ENCODE peak calls at places on chromosomes 11 and 22, in four cellular contexts. H is endothelial cell of umbilical vein, S is MM.1S, D is GM23338. I is an unnamed sample. For H3K4me1, the result is how much of the 10 kb centered on the place peaks cover.

GRCh38 chr11:129434641-129435498 is 59.2 kb downstream of the BARX2 start:
- DNase-seq in S (no peak), D (no peak), H (no peak), I (no peak)

GRCh38 chr22:38968801-38969200 is 11.4 kb downstream of the APOBEC3A start:
- DNase-seq in S (no peak), H (no peak), D (no peak), I (no peak)

GRCh38 chr22:19488884-19489843 is 9.4 kb downstream of the CDC45 start:
- DNase-seq in H (peak), D (no peak), S (no peak), I (no peak)

GRCh38 chr11:9203715-9204311 is 61.3 kb downstream of the DENND5A start:
- DNase-seq in D (peak), H (peak), S (no peak), I (peak)

GRCh38 chr11:78224506-78224905 is 35.8 kb downstream of the USP35 start:
- DNase-seq in S (no peak), D (no peak), H (no peak), I (no peak)

GRCh38 chr22:28904211-28904808 is 20.9 kb downstream of the ZNRF3 start:
- DNase-seq in H (peak), D (no peak), S (no peak), I (no peak)

GRCh38 chr11:67354314-67355022 is 1.1 kb upstream of the POLD4 start:
- DNase-seq in D (no peak), H (peak), S (no peak), I (no peak)

GRCh38 chr22:43642807-43643206 is 169.3 kb downstream of the EFCAB6 start:
- DNase-seq in D (no peak), H (no peak), S (no peak), I (no peak)

GRCh38 chr11:48052183-48053040 is 72.1 kb downstream of the PTPRJ start:
- DNase-seq in D (peak), H (peak), S (no peak), I (no peak)

GRCh38 chr11:65077466-65077865 is 6.4 kb downstream of the CDCA5 start:
- DNase-seq in D (no peak), H (no peak), S (no peak), I (peak)

GRCh38 chr11:1072116-1072820 is 2.4 kb upstream of the MUC2 start:
- DNase-seq in D (no peak), S (no peak), H (peak), I (no peak)

GRCh38 chr22:26952654-26953379 is 295.4 kb downstream of the MIAT start:
- DNase-seq in H (no peak), D (peak), S (no peak), I (no peak)

GRCh38 chr11:12110714-12111481 is 508 bp downstream of the MICAL2 start:
- DNase-seq in S (no peak), D (peak), H (no peak), I (no peak)

GRCh38 chr11:31060880-31061279 is 308.7 kb downstream of the DCDC1 start:
- DNase-seq in D (no peak), S (no peak), H (no peak), I (no peak)

GRCh38 chr22:27129266-27129665 is 471.9 kb downstream of the MIAT start:
- DNase-seq in H (peak), D (no peak), S (no peak), I (no peak)

GRCh38 chr22:17109113-17109865 is 11.9 kb downstream of the TMEM121B start:
- DNase-seq in D (no peak), S (no peak), H (no peak), I (no peak)

GRCh38 chr11:122633219-122633829 is 22.2 kb upstream of the UBASH3B start:
- DNase-seq in D (peak), H (peak), S (peak), I (peak)

GRCh38 chr11:32426819-32427615 is 8.3 kb downstream of the WT1 start:
- DNase-seq in H (no peak), S (no peak), D (peak), I (no peak)

GRCh38 chr22:43129426-43130425 is 13.5 kb downstream of the MCAT start:
- DNase-seq in D (no peak), H (no peak), S (no peak), I (no peak)

GRCh38 chr11:125768256-125769046 is 10.2 kb downstream of the PATE2 start:
- DNase-seq in D (no peak), S (no peak), H (no peak), I (no peak)

GRCh38 chr11:112724194-112724790 is 236.9 kb upstream of the NCAM1 start:
- DNase-seq in H (no peak), S (no peak), D (no peak), I (no peak)

GRCh38 chr11:99098258-99098657 is 77.5 kb downstream of the CNTN5 start:
- DNase-seq in S (peak), H (no peak), D (no peak), I (no peak)

GRCh38 chr11:128261011-128261421 is 326.3 kb downstream of the ETS1 start:
- DNase-seq in S (no peak), H (no peak), D (no peak), I (no peak)

GRCh38 chr11:199004-199581 is 6.2 kb downstream of the SCGB1C1 start:
- DNase-seq in H (no peak), D (no peak), S (no peak), I (no peak)

GRCh38 chr11:131254254-131254653 is 116.2 kb upstream of the NTM start:
- DNase-seq in D (peak), S (no peak), H (no peak), I (no peak)

GRCh38 chr11:2584812-2585565 is 114.8 kb downstream of the KCNQ1OT1 start:
- DNase-seq in S (no peak), H (no peak), D (no peak), I (peak)

GRCh38 chr11:69636512-69636866 is 4.5 kb upstream of the CCND1 start:
- DNase-seq in H (peak), S (peak), D (peak), I (no peak)

DNA sequence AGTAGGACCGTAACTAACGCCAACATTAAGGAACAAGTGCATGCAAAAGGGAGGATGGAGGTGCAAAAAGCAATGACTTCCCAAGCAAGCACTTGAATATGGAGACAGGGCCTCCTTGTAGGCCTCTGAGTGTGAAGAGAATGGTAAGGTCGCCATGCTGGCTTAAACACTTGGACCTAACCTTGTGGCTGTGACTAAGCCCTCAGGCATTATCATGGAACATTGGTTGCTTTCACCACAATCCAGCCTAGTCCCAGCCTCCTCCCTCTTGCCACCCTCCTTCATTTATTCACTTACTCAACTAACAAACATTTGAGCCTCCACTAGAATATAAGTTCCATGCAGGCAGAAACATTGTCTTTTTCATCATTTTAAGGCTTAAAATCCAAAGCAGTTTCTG is 11.9 kb upstream of the SYTL2 start:
- DNase-seq in S (no peak), H (no peak), D (no peak), I (no peak)
- H3K27ac ChIP-seq in S (no peak), H (no peak), D (no peak), I (no peak)

GRCh38 chr22:35841907-35842518 is 124.3 kb downstream of the APOL5 start:
- DNase-seq in S (no peak), H (no peak), D (no peak), I (no peak)
- H3K4me1 ChIP-seq in S (under half), H (under half), D (under half), I (under half)

DNA sequence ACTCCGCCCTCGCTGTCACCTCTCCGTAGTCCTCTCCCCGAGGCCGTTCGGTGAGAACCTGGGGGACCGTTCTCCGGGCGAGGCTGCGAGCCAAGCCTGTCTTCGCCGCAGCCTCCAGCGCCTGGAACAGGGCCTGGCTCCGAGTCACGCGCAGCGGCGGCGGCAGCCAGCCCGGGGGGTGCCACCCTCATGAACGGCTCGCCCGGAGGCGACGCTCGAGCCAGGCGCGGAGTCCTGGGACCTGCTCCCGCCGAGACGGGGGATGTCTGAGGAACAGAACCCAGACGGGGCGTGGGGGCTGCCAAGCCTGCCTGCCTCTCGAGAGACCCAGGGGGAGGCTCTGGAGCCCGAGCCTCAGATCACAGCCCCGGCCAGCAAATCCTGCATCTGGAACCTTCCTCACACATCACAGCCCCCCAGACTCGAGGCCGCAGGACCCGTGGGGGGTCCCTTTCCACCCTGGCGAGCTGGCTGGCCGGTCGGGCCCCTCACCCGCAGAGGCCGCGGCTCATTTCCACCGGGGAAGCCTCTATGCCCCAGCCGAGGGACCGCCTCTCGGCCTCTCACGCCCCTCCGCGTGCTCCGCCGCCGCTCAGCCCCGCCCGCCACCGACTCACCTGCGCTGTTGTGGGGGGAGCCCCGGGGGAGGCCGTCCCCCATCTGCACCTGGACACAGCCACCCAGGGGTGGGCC is 4.1 kb downstream of the SHISA8 start:
- DNase-seq in S (no peak), D (peak), H (no peak), I (no peak)
- TF ChIP-seq EZH2 in S (peak), D (peak), H (peak), I (no peak)

DNA sequence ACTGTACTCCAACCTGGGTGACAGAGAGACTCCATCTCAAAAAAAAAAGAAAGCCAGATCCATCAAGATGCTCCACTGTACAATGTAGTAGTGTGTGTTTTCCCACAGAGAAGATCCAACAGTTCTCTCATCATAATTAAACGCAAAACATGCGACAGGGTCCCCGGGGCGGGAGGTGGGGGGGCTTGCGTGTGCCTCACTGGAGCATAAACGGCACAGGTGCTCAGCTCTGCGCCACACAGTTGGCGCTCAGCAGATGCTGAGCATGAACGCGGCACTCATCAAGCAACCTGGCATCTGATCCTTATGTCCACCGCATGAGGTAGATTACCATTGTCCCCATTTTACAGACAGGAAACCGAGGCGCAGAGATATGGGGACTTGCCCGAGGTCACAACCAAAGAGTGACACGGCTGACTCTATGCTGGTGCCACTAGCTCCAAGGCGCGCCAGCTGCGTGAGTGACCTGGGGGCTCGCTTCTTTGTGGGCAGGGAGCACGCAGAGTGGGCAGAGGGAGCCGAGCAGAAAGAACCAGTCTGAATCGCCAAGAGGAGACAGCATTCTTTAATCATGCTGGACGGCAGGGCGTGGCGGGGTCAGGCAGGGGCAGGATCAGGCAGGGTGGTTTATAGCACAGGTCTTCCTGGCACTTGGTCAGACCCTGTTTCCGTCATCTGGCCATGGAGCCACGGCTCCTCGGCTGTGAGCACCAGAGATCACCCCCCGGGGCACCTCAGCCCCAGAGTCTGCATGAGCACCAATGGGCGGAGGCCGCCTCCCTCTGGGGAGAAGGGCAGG is 8.2 kb downstream of the C1QTNF6 start:
- DNase-seq in H (no peak), S (no peak), D (no peak), I (no peak)
- H3K27ac ChIP-seq in H (no peak), S (no peak), D (no peak), I (no peak)

DNA sequence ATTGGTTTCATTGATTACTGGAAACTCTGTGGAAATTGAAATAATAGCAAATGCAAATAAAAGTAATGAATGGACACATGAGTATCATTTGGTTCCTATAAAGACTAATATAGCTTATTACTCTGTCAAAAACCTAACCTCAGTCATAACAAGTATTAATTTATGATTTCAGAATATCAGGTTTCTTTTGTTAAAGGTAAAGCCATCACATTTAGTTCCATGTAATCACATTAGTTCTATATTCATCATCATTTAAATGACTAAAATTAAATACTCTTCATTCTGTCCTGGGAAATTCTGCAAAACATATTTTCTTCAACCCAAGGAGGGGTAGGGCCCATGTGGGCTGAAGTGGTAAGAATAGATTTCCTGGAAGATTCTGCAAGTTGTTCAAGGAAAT is 68.2 kb upstream of the ANO3 start:
- DNase-seq in H (no peak), D (no peak), S (no peak), I (no peak)
- H3K4me1 ChIP-seq in H (under half), D (under half), S (under half), I (under half)